ENCODE peak calls at places on chromosomes 13 and 19, in six cellular contexts. U, G, K, L, H and C are unnamed samples.

GRCh38 chr19:38070573-38070972 is 153.4 kb downstream of the DPF1 start:
- DNase-seq in U (peak), G (no peak), K (no peak), L (no peak), H (no peak), C (no peak)

GRCh38 chr19:5293607-5294089 is 47.0 kb downstream of the PTPRS start:
- DNase-seq in U (no peak), G (no peak), K (no peak), L (peak), H (peak), C (no peak)

GRCh38 chr13:112859817-112860190 is 109.2 kb upstream of the MCF2L start:
- DNase-seq in U (peak), G (no peak), K (no peak), L (no peak), H (no peak), C (no peak)

GRCh38 chr13:102277286-102277685 is 124.6 kb downstream of the FGF14 start:
- DNase-seq in U (no peak), G (peak), K (no peak), L (no peak), H (peak), C (no peak)

GRCh38 chr19:4369109-4369887 is 25.9 kb downstream of the MPND start:
- DNase-seq in U (no peak), G (peak), K (no peak), L (no peak), H (peak), C (no peak)

GRCh38 chr13:69324109-69324886 is 783.3 kb upstream of the ATXN8OS start:
- DNase-seq in U (no peak), G (no peak), K (peak), L (peak), H (no peak), C (no peak)

GRCh38 chr13:21005193-21005592 is 56.2 kb downstream of the LATS2 start:
- DNase-seq in U (no peak), G (no peak), K (no peak), L (no peak), H (no peak), C (no peak)

GRCh38 chr19:3985643-3986259 is 488 bp upstream of the EEF2 start:
- DNase-seq in U (no peak), G (no peak), K (no peak), L (no peak), H (no peak), C (no peak)

GRCh38 chr19:32201661-32202060 is 143.7 kb upstream of the ZNF507 start:
- DNase-seq in U (no peak), G (no peak), K (no peak), L (no peak), H (no peak), C (peak)

GRCh38 chr13:30504081-30504480 is 38.3 kb upstream of the HMGB1 start:
- DNase-seq in U (no peak), G (no peak), K (no peak), L (no peak), H (no peak), C (no peak)

DNA sequence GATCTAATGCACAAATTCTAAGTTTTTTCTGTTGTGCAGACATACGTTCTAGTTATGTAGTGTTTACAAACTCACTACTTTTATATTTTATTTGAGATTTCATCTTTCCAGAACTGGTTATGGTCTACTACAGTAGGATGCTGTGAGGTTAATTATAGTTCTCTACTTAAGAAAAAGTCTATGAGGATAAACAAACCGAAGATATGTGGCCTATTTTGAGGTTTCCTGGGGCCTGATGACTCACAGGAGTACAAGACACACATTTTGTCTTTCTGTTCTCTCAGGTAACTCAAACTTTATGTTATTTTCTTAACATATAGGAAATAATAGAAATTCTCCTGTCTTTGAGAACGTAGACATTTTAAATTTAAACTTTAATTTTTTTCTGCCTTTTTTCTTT is 45.1 kb downstream of the PCDH20 start:
- DNase-seq in U (no peak), G (no peak), K (no peak), L (no peak), H (no peak), C (no peak)
- H3K4me3 ChIP-seq in U (no peak), G (no peak), K (no peak), L (no peak), H (no peak), C (no peak)

GRCh38 chr13:44402902-44403719 is 29.5 kb downstream of the SERP2 start:
- DNase-seq in U (no peak), G (no peak), K (no peak), L (no peak), H (no peak), C (peak)
- H3K27ac ChIP-seq in U (no peak), G (no peak), K (no peak), L (peak), H (no peak), C (peak)

DNA sequence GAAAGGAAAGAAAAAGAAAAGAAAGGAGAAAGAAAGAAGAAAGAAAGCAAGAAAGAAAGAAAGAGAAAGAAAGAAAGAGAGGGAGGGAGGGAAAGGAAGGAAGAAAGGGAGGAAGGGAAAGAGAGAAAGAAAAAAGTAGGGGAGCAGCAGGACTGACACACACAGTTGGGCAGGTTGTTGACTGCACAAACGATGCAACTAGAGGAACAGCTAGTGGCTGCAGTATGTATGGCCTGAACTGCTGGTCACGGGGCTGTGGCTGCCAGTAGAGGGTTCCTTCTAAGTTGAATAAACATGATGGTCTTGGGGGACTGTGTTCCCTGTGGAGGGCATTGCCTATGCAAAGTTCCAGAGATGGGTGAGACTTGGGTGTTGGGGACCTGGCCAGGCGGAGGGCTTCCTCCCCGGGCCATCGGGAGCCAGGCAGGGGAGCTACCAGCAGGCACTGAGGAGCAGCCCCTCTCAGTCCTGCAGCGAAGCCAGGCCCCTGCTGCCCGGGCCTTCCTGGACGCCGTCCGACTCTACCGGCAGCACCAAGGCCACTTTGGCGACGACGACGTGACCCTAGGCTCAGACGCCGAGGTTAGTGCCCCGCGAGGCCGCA is 16.7 kb upstream of the COLGALT1 start:
- DNase-seq in U (no peak), G (no peak), K (no peak), L (no peak), H (no peak), C (no peak)
- H3K4me3 ChIP-seq in U (peak), G (peak), K (peak), L (peak), H (peak), C (peak)

DNA sequence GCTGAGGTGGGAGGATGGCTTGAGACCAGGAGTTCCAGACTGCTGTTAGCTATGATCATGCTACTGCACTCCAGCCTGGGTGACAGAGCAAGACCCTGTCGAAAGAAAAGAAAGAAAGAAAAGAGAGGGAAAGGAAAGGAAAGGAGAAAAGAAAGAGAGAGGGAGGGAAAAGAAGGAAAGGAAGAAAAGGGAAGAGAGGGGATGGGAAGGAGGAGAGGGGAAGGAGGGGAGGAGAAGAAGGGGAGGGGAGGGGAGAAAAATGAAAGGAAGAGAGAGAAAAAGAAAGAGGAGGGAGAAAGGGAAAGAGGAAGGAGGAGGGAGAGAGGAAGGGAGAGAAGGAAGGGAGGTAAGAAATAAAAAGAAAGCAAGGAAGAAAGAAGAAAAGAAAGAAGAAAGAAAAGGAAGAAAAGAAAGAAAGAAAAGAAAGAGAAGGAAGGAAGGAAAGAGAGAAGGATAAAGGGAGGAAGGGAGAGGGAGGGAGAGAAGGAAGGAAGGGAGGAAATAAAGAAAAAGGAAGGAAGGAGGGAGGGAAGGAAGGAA is 44.1 kb downstream of the INSR start:
- DNase-seq in U (no peak), G (no peak), K (no peak), L (no peak), H (no peak), C (no peak)
- H3K27ac ChIP-seq in U (no peak), G (no peak), K (no peak), L (no peak), H (peak), C (no peak)

GRCh38 chr19:7788933-7789323 is 25.9 kb downstream of the CLEC4M start:
- DNase-seq in U (no peak), G (no peak), K (no peak), L (no peak), H (no peak), C (no peak)
- H3K4me3 ChIP-seq in U (no peak), G (no peak), K (no peak), L (peak), H (no peak), C (no peak)

DNA sequence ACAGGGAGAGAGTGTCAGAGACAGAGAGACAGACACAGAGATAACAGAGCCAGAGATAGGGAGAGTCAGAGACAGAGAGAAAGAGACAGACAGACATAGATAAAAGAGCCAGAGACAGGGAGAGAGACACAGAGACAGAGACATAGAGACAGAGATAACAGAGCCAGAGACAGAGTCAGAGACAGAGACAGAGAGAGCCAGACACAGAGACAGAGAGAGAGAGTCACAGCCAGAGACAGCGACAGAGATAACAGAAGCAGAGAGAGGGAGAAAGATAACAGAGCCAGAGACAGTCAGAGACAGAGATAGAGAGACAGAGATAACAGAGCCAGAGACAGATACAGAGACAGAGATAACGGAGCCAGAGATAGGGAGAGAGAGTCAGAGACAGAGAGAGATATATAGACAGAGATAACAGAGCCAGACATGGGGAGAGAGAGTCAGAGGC is 865 bp upstream of the TNFSF9 start:
- DNase-seq in U (no peak), G (no peak), K (no peak), L (no peak), H (no peak), C (no peak)
- H3K27ac ChIP-seq in U (no peak), G (no peak), K (peak), L (no peak), H (no peak), C (no peak)